ENCODE peak calls at places on chromosomes 16 and 17, in five cellular contexts. X, W, E, F and L are unnamed samples.

GRCh38 chr17:41527076-41528023 is 758 bp downstream of the KRT19 start:
- DNase-seq in E (no peak), F (no peak), W (no peak), X (no peak), L (no peak)

GRCh38 chr16:1729445-1729844 is 23.4 kb downstream of the MAPK8IP3 start:
- DNase-seq in E (no peak), F (no peak), X (no peak), W (no peak), L (no peak)

GRCh38 chr16:4056161-4057105 is 59.8 kb downstream of the ADCY9 start:
- DNase-seq in X (no peak), W (no peak), F (no peak), E (no peak), L (no peak)

GRCh38 chr16:62051942-62052341 is 15.7 kb upstream of the CDH8 start:
- DNase-seq in X (no peak), F (no peak), E (no peak), W (no peak), L (no peak)

GRCh38 chr17:17836818-17837379 is at the start of gene SREBF1:
- DNase-seq in F (no peak), E (peak; percentile 51), W (no peak), X (peak; percentile 53), L (peak; percentile 93)

GRCh38 chr17:76598004-76598439 is 12.4 kb upstream of the ST6GALNAC2 start:
- DNase-seq in X (no peak), E (no peak), W (no peak), F (no peak), L (no peak)

GRCh38 chr16:3431779-3432219 is 11.5 kb downstream of the ZNF597 start:
- DNase-seq in W (no peak), X (no peak), F (no peak), E (no peak), L (peak; percentile 85)

GRCh38 chr17:1462164-1463112 is 6.4 kb upstream of the CRK start:
- DNase-seq in W (no peak), F (no peak), E (no peak), X (no peak), L (no peak)

GRCh38 chr17:80552523-80552922 is 7.9 kb downstream of the RPTOR start:
- DNase-seq in F (no peak), W (no peak), E (no peak), X (no peak), L (no peak)

GRCh38 chr17:51398128-51398525 is 137.8 kb downstream of the UTP18 start:
- DNase-seq in F (no peak), E (no peak), X (no peak), W (no peak), L (no peak)

GRCh38 chr16:73047221-73047535 is 750 bp downstream of the ZFHX3 start:
- DNase-seq in E (no peak), W (peak; percentile 71), X (peak; percentile 66), F (no peak), L (no peak)

GRCh38 chr16:84485255-84486010 is 19.0 kb downstream of the MEAK7 start:
- DNase-seq in F (peak; percentile 9), X (no peak), E (no peak), W (no peak), L (no peak)

GRCh38 chr17:9371019-9371418 is 204.6 kb downstream of the STX8 start:
- DNase-seq in E (peak; percentile 97), F (no peak), W (peak; percentile 58), X (peak; percentile 32), L (no peak)

GRCh38 chr17:21058098-21058893 is 15.5 kb upstream of the USP22 start:
- DNase-seq in E (peak; percentile 52), X (no peak), F (no peak), W (no peak), L (no peak)
- TF ChIP-seq CTCF in E (no peak), X (peak; percentile 22), F (no peak), W (peak; percentile 33), L (no peak)

GRCh38 chr17:69414408-69415274 is at the start of gene MAP2K6:
- DNase-seq in X (peak; percentile 32), F (peak; percentile 84), E (peak; percentile 61), W (no peak), L (peak; percentile 74)
- H3K4me3 ChIP-seq in X (peak within 1 kb of the TSS; percentile 53), F (peak within 1 kb of the TSS; percentile 55), E (peak within 1 kb of the TSS; percentile 62), W (peak within 1 kb of the TSS; percentile 32), L (peak within 1 kb of the TSS; percentile 26)

GRCh38 chr17:31390426-31390747 is 1.1 kb upstream of the RAB11FIP4 start:
- DNase-seq in W (no peak), X (no peak), F (no peak), E (no peak), L (peak; percentile 6)

GRCh38 chr17:31388351-31388750 is 3.1 kb upstream of the RAB11FIP4 start:
- DNase-seq in W (no peak), X (no peak), F (peak; percentile 40), E (no peak), L (no peak)

GRCh38 chr17:31390748-31391495 is 553 bp upstream of the RAB11FIP4 start:
- DNase-seq in E (no peak), F (peak; percentile 61), W (no peak), X (no peak), L (peak; percentile 84)

GRCh38 chr17:31388770-31389672 is 2.5 kb upstream of the RAB11FIP4 start:
- DNase-seq in X (no peak), W (no peak), F (peak; percentile 54), E (peak; percentile 19), L (no peak)

DNA sequence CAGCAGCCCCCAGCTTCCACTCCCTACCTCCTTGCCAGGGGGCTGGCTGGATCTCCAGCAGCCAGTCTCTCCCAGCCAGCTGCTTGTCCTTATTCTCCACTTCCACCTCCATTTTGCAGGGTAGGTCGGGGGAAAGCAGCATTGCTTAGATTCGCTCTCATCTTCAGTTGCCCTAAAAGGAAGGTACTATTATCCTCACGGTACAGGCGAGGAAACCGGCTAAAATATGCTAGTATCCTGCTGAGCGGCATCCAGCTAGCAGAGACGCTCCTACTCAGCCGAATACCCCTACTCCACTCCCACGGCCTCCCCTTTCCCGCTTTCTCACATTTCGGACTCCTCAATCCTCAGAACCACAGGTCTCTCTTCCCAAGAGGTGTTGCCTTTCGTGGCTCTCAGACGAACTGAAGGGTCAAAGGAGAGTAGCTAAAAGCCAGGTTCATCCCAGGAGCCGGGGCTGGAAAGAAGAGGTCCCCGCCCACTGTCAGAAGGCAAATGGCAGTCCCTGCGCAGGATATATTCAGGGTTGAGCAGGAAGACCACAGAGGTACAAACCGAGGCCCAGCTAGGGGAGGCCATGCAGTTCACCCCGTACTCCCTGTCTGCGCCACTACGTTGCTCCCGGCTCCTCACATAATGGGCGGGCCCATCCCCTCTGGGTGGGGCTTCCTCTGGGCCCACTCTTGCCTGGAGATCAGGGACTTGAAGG is 1.6 kb upstream of the RAB11FIP4 start:
- DNase-seq in X (no peak), W (no peak), E (no peak), F (peak; percentile 20), L (peak; percentile 8)
- TF ChIP-seq CTCF in X (no peak), W (no peak), E (no peak), F (no peak), L (no peak)

DNA sequence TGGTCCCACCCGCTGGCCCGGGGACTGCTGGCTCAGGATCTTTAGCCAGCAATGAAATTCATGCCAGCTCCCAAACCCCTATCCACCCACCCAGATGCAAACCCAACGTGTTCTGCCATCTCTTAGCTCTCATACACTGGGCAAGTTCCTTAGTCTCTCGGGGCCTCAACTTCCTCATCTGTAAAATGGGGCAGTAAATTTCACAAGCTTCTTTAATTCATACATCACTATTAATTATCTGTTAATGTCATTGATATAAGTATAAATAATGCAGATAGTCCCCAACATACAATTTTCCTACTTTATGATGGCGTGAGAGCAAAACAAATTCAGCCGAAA is 398.7 kb downstream of the SOX9 start:
- DNase-seq in W (no peak), F (no peak), X (no peak), E (no peak), L (no peak)
- H3K4me3 ChIP-seq in W (no peak overlapping the region), F (no peak overlapping the region), X (no peak overlapping the region), E (no peak overlapping the region), L (no peak overlapping the region)